ENCODE peak calls at places on chromosomes 6 and 20, in seven cellular contexts. E is ovary; S is pancreas; T is tibial artery; V is brain microvascular endothelial cell; B is CD4-positive, CD25-positive, alpha-beta regulatory T cell; N is neural progenitor cell. I is an unnamed sample.

GRCh38 chr6:8548979-8549378 is 113.6 kb upstream of the SLC35B3 start:
- DNase-seq in E (no peak), S (no peak), T (no peak), V (no peak), B (no peak), N (no peak), I (no peak)

GRCh38 chr6:121959501-121959900 is 440.0 kb upstream of the HSF2 start:
- DNase-seq in E (no peak), S (no peak), T (no peak), V (no peak), B (no peak), N (no peak), I (no peak)

GRCh38 chr6:32189742-32190053 is 304 bp downstream of the PBX2 start:
- DNase-seq in E (peak; percentile 72), S (no peak), T (no peak), V (no peak), B (no peak), N (peak; percentile 38), I (no peak)

GRCh38 chr20:61816606-61817005 is 249.1 kb downstream of the TAF4 start:
- DNase-seq in E (no peak), S (no peak), T (no peak), V (no peak), B (no peak), N (no peak), I (no peak)

GRCh38 chr20:40945754-40946451 is 82.7 kb upstream of the TOP1 start:
- DNase-seq in E (peak; percentile 35), S (no peak), T (peak; percentile 73), V (peak; percentile 60), B (no peak), N (peak; percentile 87), I (no peak)

GRCh38 chr20:2451422-2451821 is 19.2 kb downstream of the SNRPB start:
- DNase-seq in E (no peak), S (no peak), T (no peak), V (no peak), B (no peak), N (no peak), I (no peak)

GRCh38 chr6:151763938-151764680 is 43.4 kb upstream of the ESR1 start:
- DNase-seq in E (peak; percentile 97), S (peak; percentile 91), T (peak; percentile 96), V (peak; percentile 93), B (no peak), N (peak; percentile 90), I (peak; percentile 27)

GRCh38 chr20:49724637-49725606 is 11.2 kb upstream of the B4GALT5 start:
- DNase-seq in E (peak; percentile 62), S (no peak), T (peak; percentile 67), V (no peak), B (no peak), N (no peak), I (no peak)

GRCh38 chr20:60066438-60066823 is 108.2 kb downstream of the CDH26 start:
- DNase-seq in E (no peak), S (no peak), T (no peak), V (no peak), B (no peak), N (no peak), I (no peak)

GRCh38 chr6:79420054-79420453 is 117.2 kb downstream of the LCA5 start:
- DNase-seq in E (no peak), S (no peak), T (no peak), V (no peak), B (no peak), N (no peak), I (no peak)

GRCh38 chr6:120493483-120493882 is 840.8 kb downstream of the TBC1D32 start:
- DNase-seq in E (no peak), S (no peak), T (no peak), V (no peak), B (no peak), N (no peak), I (no peak)

GRCh38 chr20:51365670-51366069 is 176.8 kb downstream of the NFATC2 start:
- DNase-seq in E (no peak), S (no peak), T (no peak), V (peak; percentile 91), B (no peak), N (no peak), I (no peak)

GRCh38 chr6:32406197-32406596 is 784 bp downstream of the BTNL2 start:
- DNase-seq in E (no peak), S (no peak), T (no peak), V (no peak), B (no peak), N (no peak), I (no peak)

GRCh38 chr6:31887173-31887572 is 8.4 kb upstream of the SLC44A4 start:
- DNase-seq in E (no peak), S (no peak), T (no peak), V (no peak), B (no peak), N (no peak), I (no peak)

GRCh38 chr6:40394381-40394780 is 192.8 kb downstream of the LRFN2 start:
- DNase-seq in E (no peak), S (no peak), T (no peak), V (no peak), B (no peak), N (no peak), I (no peak)

GRCh38 chr6:45571159-45571558 is 193.4 kb upstream of the SUPT3H start:
- DNase-seq in E (no peak), S (no peak), T (no peak), V (no peak), B (no peak), N (no peak), I (no peak)

GRCh38 chr6:11496152-11497060 is 41.1 kb upstream of the TMEM170B start:
- DNase-seq in E (peak; percentile 75), S (no peak), T (peak; percentile 73), V (peak; percentile 76), B (peak; percentile 63), N (peak; percentile 74), I (peak; percentile 72)

GRCh38 chr6:151044465-151045441 is 179.3 kb downstream of the MTHFD1L start:
- DNase-seq in E (peak; percentile 84), S (peak; percentile 91), T (peak; percentile 84), V (peak; percentile 96), B (no peak), N (peak; percentile 52), I (no peak)

GRCh38 chr6:163417595-163417994 is 3.1 kb downstream of the QKI start:
- DNase-seq in E (no peak), S (no peak), T (no peak), V (no peak), B (no peak), N (no peak), I (no peak)

GRCh38 chr6:110137924-110138887 is 41.3 kb downstream of the WASF1 start:
- DNase-seq in E (no peak), S (peak; percentile 35), T (no peak), V (no peak), B (no peak), N (no peak), I (no peak)

GRCh38 chr6:38943964-38944363 is 104.6 kb upstream of the GLP1R start:
- DNase-seq in E (no peak), S (no peak), T (no peak), V (no peak), B (no peak), N (peak; percentile 39), I (no peak)
- H3K27me3 ChIP-seq in E (no peaks in the 10 kb centered on the region), S (no peaks in the 10 kb centered on the region), T (peaks cover 7% of the 10 kb centered on the region), V (no peaks in the 10 kb centered on the region), B (no peaks in the 10 kb centered on the region), N (no peaks in the 10 kb centered on the region), I (no peaks in the 10 kb centered on the region)

GRCh38 chr6:149935246-149935645 is 6.6 kb upstream of the ULBP2 start:
- DNase-seq in E (no peak), S (no peak), T (no peak), V (no peak), B (no peak), N (no peak), I (no peak)

GRCh38 chr6:149933461-149933860 is 8.4 kb upstream of the ULBP2 start:
- DNase-seq in E (no peak), S (no peak), T (no peak), V (no peak), B (no peak), N (no peak), I (no peak)

GRCh38 chr6:149934249-149935156 is 7.3 kb upstream of the ULBP2 start:
- DNase-seq in E (peak; percentile 72), S (no peak), T (no peak), V (peak; percentile 83), B (peak; percentile 53), N (peak; percentile 68), I (peak; percentile 48)

GRCh38 chr6:149936743-149937142 is 5.1 kb upstream of the ULBP2 start:
- DNase-seq in E (no peak), S (no peak), T (no peak), V (no peak), B (no peak), N (no peak), I (no peak)

GRCh38 chr6:149935668-149936067 is 6.1 kb upstream of the ULBP2 start:
- DNase-seq in E (no peak), S (peak; percentile 27), T (no peak), V (no peak), B (no peak), N (no peak), I (no peak)
- H3K27me3 ChIP-seq in E (peaks cover 3% of the 10 kb centered on the region), S (peaks cover 37% of the 10 kb centered on the region), T (peaks cover 89% of the 10 kb centered on the region), V (peaks cover 44% of the 10 kb centered on the region), B (peaks cover 61% of the 10 kb centered on the region), N (peaks cover 100% of the 10 kb centered on the region), I (peaks cover 76% of the 10 kb centered on the region)

GRCh38 chr6:1627884-1628550 is 18.3 kb downstream of the FOXC1 start:
- DNase-seq in E (no peak), S (no peak), T (peak; percentile 51), V (no peak), B (no peak), N (no peak), I (no peak)

GRCh38 chr6:1631251-1631650 is 21.5 kb downstream of the FOXC1 start:
- DNase-seq in E (no peak), S (no peak), T (no peak), V (no peak), B (no peak), N (no peak), I (no peak)

GRCh38 chr6:1629316-1629715 is 19.6 kb downstream of the FOXC1 start:
- DNase-seq in E (no peak), S (no peak), T (peak; percentile 69), V (no peak), B (no peak), N (no peak), I (no peak)

GRCh38 chr6:1630771-1631217 is 21.1 kb downstream of the FOXC1 start:
- DNase-seq in E (no peak), S (no peak), T (no peak), V (peak; percentile 80), B (no peak), N (no peak), I (no peak)

GRCh38 chr6:1630212-1630770 is 20.6 kb downstream of the FOXC1 start:
- DNase-seq in E (no peak), S (no peak), T (peak; percentile 62), V (no peak), B (no peak), N (no peak), I (no peak)
- H3K27me3 ChIP-seq in E (no peaks in the 10 kb centered on the region), S (no peaks in the 10 kb centered on the region), T (no peaks in the 10 kb centered on the region), V (peaks cover 38% of the 10 kb centered on the region), B (peaks cover 20% of the 10 kb centered on the region), N (peaks cover 66% of the 10 kb centered on the region), I (no peaks in the 10 kb centered on the region)

GRCh38 chr20:35597186-35597585 is 18.4 kb upstream of the SPAG4 start:
- DNase-seq in E (no peak), S (no peak), T (no peak), V (no peak), B (no peak), N (no peak), I (no peak)
- H3K27me3 ChIP-seq in E (no peaks in the 10 kb centered on the region), S (no peaks in the 10 kb centered on the region), T (peaks cover 33% of the 10 kb centered on the region), V (peaks cover 6% of the 10 kb centered on the region), B (no peaks in the 10 kb centered on the region), N (peaks cover 35% of the 10 kb centered on the region), I (peaks cover 8% of the 10 kb centered on the region)